ENCODE peak calls at places on chromosomes 6 and 20, in four cellular contexts. O, W, I and G are unnamed samples.

GRCh38 chr20:32462900-32463641 is 104.9 kb downstream of the ASXL1 start:
- DNase-seq in O (no peak), W (no peak), I (no peak), G (no peak)

GRCh38 chr6:467671-468082 is 76.1 kb downstream of the IRF4 start:
- DNase-seq in I (no peak), W (no peak), O (no peak), G (no peak)

GRCh38 chr6:55388161-55388560 is 60.9 kb downstream of the GFRAL start:
- DNase-seq in I (no peak), W (no peak), O (no peak), G (no peak)

GRCh38 chr6:132354517-132355167 is 46.6 kb downstream of the MOXD1 start:
- DNase-seq in I (no peak), W (no peak), O (no peak), G (peak; percentile 63)

GRCh38 chr6:107618672-107619071 is 128.8 kb downstream of the SOBP start:
- DNase-seq in W (no peak), O (no peak), I (no peak), G (peak; percentile 86)

GRCh38 chr20:30816182-30816645 is 441.2 kb upstream of the DEFB115 start:
- DNase-seq in O (no peak), I (peak; percentile 67), W (no peak), G (no peak)

GRCh38 chr20:63968136-63968927 is 1.4 kb downstream of the ZNF512B start:
- DNase-seq in I (no peak), O (no peak), W (no peak), G (no peak)

GRCh38 chr20:7926767-7927166 is 13.5 kb downstream of the HAO1 start:
- DNase-seq in I (no peak), W (no peak), O (peak; percentile 12), G (no peak)

GRCh38 chr20:56244259-56244658 is 4.3 kb upstream of the MC3R start:
- DNase-seq in W (no peak), I (no peak), O (no peak), G (no peak)

GRCh38 chr20:56247954-56248782 is at the start of gene MC3R:
- DNase-seq in O (peak; percentile 35), I (peak; percentile 42), W (peak; percentile 74), G (no peak)

GRCh38 chr20:56249244-56249955 is 868 bp downstream of the MC3R start:
- DNase-seq in I (peak; percentile 49), O (peak; percentile 13), W (peak; percentile 76), G (no peak)

GRCh38 chr20:56245761-56246160 is 2.8 kb upstream of the MC3R start:
- DNase-seq in W (no peak), I (no peak), O (no peak), G (no peak)
- TF ChIP-seq EGR1 in W (no peak), I (no peak), O (no peak), G (no peak)

DNA sequence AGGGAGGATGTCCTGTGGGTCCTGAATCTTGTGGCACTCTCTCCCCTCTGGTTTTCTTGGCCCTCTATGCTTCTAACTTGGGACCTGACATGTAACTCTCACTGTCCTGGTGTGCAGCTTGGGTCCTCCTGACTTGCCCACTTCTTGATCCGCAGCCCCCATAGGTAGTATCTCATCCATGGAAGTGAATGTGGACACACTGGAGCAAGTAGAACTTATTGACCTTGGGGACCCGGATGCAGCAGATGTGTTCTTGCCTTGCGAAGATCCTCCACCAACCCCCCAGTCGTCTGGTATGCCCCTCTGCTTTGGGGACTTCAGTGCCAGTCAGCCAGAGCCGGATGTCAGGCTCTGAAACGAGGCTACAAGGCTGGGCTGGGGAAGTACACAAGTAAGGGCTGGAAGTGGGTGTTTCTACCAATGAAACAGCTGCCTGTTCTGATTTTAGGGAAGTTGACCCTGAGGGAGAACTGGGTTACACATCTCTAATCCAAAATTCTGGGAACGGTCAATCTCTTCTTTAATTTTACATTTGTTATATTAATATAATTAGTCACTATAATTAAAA is 641 bp downstream of the DBNDD2 start:
- DNase-seq in W (no peak), O (no peak), I (no peak), G (no peak)
- TF ChIP-seq EGR1 in W (no peak), O (no peak), I (no peak), G (no peak)

GRCh38 chr20:34638532-34638931 is 38.4 kb downstream of the PIGU start:
- DNase-seq in O (no peak), I (no peak), W (no peak), G (no peak)

GRCh38 chr20:34636648-34637047 is 40.2 kb downstream of the PIGU start:
- DNase-seq in W (no peak), O (no peak), I (no peak), G (no peak)

GRCh38 chr20:34642009-34642408 is 34.9 kb downstream of the PIGU start:
- DNase-seq in W (no peak), I (no peak), O (no peak), G (no peak)

GRCh38 chr20:34637245-34638185 is 39.4 kb downstream of the PIGU start:
- DNase-seq in O (no peak), I (no peak), W (no peak), G (no peak)

GRCh38 chr20:34639755-34640222 is 37.1 kb downstream of the PIGU start:
- DNase-seq in O (no peak), I (no peak), W (no peak), G (no peak)
- TF ChIP-seq EGR1 in O (no peak), I (no peak), W (no peak), G (no peak)

GRCh38 chr6:153702671-153703070 is 336.4 kb upstream of the OPRM1 start:
- DNase-seq in W (no peak), I (no peak), O (no peak), G (no peak)

GRCh38 chr6:153705429-153705828 is 333.6 kb upstream of the OPRM1 start:
- DNase-seq in I (no peak), O (no peak), W (no peak), G (no peak)
- TF ChIP-seq EGR1 in I (no peak), O (no peak), W (no peak), G (no peak)

DNA sequence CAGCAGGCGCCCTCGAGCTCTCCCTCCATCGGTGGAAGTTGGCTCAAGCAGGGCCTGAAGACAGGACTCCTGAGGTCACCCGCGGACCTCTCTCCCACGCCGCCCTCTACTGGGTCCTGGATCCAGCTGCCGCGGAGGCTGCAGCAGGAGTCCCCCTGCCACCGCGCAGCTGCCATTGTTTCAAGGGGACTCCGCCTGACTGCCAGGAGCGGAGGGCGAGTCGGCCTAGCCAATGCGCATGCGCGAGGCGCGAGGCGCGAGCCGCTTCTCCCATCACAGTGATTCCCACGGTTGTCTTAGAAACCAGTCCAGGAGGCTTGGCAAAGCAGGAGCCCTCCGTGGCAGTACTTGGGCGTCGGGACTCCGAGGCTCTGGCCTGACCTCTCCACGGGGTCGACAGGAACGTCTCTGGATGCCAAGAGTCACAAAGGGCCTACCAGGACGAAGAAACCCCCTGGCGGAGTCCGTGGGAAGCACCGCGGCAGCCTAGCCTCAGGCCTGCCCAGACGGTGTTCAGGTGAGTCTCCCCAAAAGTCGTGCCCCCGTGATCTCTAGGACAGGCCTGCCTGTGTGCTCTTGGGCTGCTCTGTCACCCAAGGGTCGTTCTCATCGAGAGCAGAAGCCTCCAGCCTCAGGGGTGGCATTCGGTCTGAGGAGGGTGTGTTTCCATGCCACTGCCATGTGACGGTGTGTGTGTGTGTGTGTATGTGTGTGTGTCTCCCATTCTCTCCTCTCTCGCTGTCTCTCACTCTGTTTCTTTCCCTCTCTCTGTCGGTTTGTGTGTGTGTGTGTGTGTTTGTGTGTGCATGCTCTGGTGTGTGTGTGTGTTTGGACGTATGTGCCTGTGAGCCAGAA is 290.6 kb upstream of the ZNF337 start:
- DNase-seq in O (no peak), I (peak; percentile 17), W (no peak), G (no peak)
- TF ChIP-seq EGR1 in O (no peak), I (no peak), W (no peak), G (no peak)

GRCh38 chr20:4710106-4710475 is 11.6 kb upstream of the PRND start:
- DNase-seq in W (no peak), O (no peak), I (no peak), G (no peak)
- TF ChIP-seq EGR1 in W (no peak), O (no peak), I (no peak), G (no peak)

DNA sequence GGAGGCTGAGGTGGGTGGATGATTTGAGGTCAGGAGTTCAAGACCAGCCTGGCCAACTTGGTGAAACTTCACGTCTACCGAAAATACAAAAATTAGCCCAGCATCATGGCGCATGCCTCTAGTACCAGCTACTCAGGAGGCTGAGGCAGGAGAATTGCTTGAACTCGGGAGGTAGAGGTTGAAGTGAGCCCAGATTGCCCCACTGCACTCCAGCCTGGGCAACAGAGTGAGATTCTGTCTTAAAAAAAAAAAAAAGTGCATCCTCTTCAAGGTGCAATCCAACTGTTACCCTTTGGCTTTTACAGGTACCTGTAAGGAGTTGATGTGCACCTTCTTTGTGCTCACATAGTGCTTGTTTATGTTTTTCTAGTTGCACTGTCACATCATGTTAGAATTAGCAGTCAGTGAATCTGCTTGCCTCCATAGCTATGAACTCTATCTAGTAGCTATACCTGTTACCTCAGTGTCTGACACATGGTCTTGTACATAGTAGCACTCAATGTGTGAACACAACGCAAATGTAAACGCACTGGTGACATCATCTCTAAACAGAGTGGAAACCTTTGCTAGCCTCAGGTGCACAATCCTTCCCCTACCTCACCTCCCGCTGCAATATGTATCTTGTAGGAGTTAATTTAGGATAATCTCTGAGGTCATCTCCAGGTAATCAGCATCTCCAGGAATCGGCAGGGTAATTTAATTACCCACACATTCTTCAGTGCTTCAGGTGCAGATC is 9.7 kb downstream of the MSH5 start:
- DNase-seq in O (no peak), W (no peak), I (no peak), G (no peak)
- TF ChIP-seq EGR1 in O (no peak), W (no peak), I (no peak), G (no peak)

GRCh38 chr6:134826889-134827737 is 122.8 kb downstream of the ALDH8A1 start:
- DNase-seq in W (no peak), O (no peak), I (no peak), G (no peak)

GRCh38 chr6:134828641-134829040 is 121.3 kb downstream of the ALDH8A1 start:
- DNase-seq in I (no peak), W (no peak), O (no peak), G (no peak)

GRCh38 chr6:134830945-134831344 is 119.0 kb downstream of the ALDH8A1 start:
- DNase-seq in I (no peak), O (no peak), W (no peak), G (no peak)

GRCh38 chr6:134835998-134836397 is 113.9 kb downstream of the ALDH8A1 start:
- DNase-seq in I (no peak), W (no peak), O (no peak), G (no peak)

GRCh38 chr6:134830194-134830593 is 119.7 kb downstream of the ALDH8A1 start:
- DNase-seq in O (no peak), W (no peak), I (no peak), G (no peak)
- TF ChIP-seq EGR1 in O (no peak), W (no peak), I (no peak), G (no peak)

DNA sequence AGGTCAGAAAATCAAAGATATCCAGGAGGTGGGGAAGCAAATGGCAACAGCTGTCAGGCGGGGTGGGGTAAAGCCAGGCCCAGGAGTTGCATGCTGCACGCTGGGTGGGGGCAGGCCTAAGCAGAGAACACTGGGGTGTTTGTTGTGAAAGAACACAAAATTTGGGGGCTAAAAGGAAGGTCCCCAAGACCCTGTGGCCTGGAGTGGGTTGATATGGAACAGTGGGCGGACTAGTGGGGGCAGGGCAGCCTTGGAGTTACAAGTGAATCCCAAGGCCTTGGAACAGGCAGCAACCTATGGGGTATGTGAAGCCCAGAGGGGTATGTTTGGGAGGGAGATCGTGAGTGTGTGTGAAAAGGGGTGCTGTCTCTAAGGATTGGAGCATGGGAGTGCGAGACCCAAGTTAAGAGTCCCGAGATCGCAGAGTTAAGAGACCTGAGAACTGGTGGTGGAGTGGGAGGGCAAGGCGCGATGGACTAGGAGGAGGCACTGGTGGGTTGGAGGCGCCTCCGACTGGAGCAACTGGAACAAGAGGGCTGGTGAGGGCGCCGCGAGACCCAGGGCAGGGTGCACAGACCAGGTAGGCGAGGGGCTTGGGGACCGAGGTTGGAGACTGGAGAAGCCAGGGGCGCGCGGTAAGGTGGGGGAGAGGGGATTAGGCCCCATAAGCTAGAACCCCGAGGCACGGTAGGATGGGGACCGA is 658 bp downstream of the CUL7 start:
- DNase-seq in I (peak; percentile 60), O (no peak), W (no peak), G (no peak)
- TF ChIP-seq EGR1 in I (peak; percentile 72), O (no peak), W (no peak), G (peak; percentile 21)